ENCODE peak calls at places on chromosomes 11 and 22, in four cellular contexts. D is A172, B is AG10803, H is activated T-cell treated with anti-CD3 and anti-CD28 coated beads for 1 hour. K is an unnamed sample.

GRCh38 chr22:18979957-18980356 is 43.9 kb upstream of the PRODH start:
- DNase-seq in D (no peak), B (no peak), H (no peak), K (no peak)

GRCh38 chr11:115869780-115870431 is 365.7 kb upstream of the CADM1 start:
- DNase-seq in D (peak), B (no peak), H (no peak), K (peak)

GRCh38 chr22:29724843-29725242 is 5.0 kb downstream of the CABP7 start:
- DNase-seq in D (no peak), B (no peak), H (no peak), K (no peak)

GRCh38 chr11:59756496-59756840 is 1.3 kb downstream of the STX3 start:
- DNase-seq in D (peak), B (no peak), H (no peak), K (no peak)

GRCh38 chr11:81303265-81303664 is 1430.4 kb downstream of the FAM181B start:
- DNase-seq in D (no peak), B (no peak), H (no peak), K (no peak)

GRCh38 chr11:74936087-74936486 is 12.8 kb downstream of the XRRA1 start:
- DNase-seq in D (no peak), B (no peak), H (no peak), K (no peak)

GRCh38 chr11:114586797-114587196 is 8.8 kb downstream of the NXPE4 start:
- DNase-seq in D (no peak), B (no peak), H (no peak), K (no peak)

GRCh38 chr11:121536116-121536515 is 83.3 kb upstream of the SORL1-AS1 start:
- DNase-seq in D (no peak), B (no peak), H (no peak), K (no peak)

GRCh38 chr11:130213143-130213978 is 53.8 kb downstream of the ST14 start:
- DNase-seq in D (no peak), B (no peak), H (peak), K (peak)